ENCODE peak calls at places on chromosome 1, in four cellular contexts. Y is PC-3, G is MM.1S, E is SK-N-SH. J is an unnamed sample. For H3K9me2, the result is how much of the 10 kb centered on the place peaks cover.

GRCh38 chr1:156766288-156767100 is 841 bp upstream of the PRCC start:
- DNase-seq in G (peak), E (peak), Y (peak), J (peak)

GRCh38 chr1:246667773-246668172 is 56.4 kb upstream of the SCCPDH start:
- DNase-seq in Y (no peak), E (no peak), G (no peak), J (no peak)

GRCh38 chr1:154772611-154773515 is 97.2 kb downstream of the KCNN3 start:
- DNase-seq in Y (no peak), G (no peak), E (no peak), J (no peak)

GRCh38 chr1:221161571-221162041 is 282.4 kb downstream of the HLX start:
- DNase-seq in G (no peak), Y (no peak), E (no peak), J (peak)

GRCh38 chr1:165144757-165145397 is 211.6 kb downstream of the LMX1A start:
- DNase-seq in Y (peak), E (peak), G (peak), J (peak)

GRCh38 chr1:214957330-214958137 is 125.0 kb upstream of the KCNK2 start:
- DNase-seq in E (no peak), G (no peak), Y (peak), J (peak)

GRCh38 chr1:225565845-225566244 is 87.1 kb downstream of the ENAH start:
- DNase-seq in G (no peak), E (no peak), Y (no peak), J (peak)

GRCh38 chr1:218164111-218164929 is 120.8 kb upstream of the RRP15 start:
- DNase-seq in G (peak), Y (peak), E (peak), J (peak)

GRCh38 chr1:224169876-224170275 is 13.2 kb upstream of the DEGS1 start:
- DNase-seq in Y (no peak), G (no peak), E (no peak), J (no peak)
- H3K9me2 ChIP-seq in Y (under half), G (under half), E (under half), J (under half)

DNA sequence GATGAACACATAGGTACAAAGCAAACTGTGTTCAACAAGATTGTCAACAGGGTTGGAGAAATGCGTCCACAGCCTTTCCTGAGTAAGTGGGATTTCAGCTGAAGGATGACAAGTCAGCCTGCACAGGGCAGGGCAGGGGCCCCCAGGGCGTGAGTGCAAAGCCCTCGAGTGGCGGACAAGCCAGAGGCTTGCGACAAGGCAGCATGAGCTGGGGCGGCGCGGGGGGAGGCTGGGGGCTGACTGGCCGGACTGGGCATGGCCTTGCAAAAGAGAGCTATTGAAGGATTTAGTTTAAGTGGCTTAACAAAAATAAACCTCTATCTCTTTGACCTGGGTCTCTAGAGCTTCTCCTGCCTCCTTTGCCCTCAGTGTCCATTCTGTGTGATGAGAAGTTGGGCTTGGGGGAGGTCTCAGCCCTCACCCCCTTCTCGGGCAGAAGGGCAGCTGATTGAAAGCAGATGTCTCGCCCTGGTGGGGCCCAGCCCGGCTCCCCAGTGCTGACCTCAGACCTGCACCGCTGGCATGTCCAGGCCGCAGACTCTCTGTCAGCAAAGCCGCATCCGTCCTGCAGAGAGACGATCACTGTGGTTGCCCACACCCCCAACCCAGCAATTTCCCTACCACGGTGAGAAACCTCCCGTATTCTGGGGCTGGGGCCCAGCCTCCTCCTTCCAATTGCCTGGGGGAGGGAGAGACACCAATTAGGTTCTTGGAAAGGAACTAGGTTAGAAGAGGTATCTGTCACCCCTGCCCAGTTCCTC is 24.3 kb upstream of the EPS8L3 start:
- DNase-seq in G (no peak), E (peak), Y (no peak), J (no peak)
- H3K9ac ChIP-seq in G (no peak), E (no peak), Y (no peak), J (no peak)

DNA sequence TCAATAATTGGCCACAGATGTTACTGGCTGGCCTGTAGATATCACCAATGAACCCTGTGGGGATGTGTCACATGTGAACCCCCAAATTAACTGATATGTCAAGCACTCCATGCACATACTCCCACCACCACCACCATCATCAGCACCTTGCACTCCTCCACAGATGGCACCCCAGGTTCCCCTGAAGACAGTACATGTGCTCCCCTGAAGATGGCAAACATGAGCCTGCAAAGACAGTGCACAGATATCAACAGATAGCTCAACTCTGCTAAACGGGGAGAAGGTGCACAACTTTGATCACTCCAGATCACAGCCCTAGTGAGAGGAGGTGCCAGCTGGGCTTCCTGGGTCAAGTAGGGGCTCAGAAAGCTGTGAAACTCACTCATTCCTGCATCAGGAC is 74.4 kb downstream of the CLCA4 start:
- DNase-seq in G (no peak), Y (no peak), E (no peak), J (no peak)
- H3K9me2 ChIP-seq in G (under half), Y (under half), E (under half), J (under half)

DNA sequence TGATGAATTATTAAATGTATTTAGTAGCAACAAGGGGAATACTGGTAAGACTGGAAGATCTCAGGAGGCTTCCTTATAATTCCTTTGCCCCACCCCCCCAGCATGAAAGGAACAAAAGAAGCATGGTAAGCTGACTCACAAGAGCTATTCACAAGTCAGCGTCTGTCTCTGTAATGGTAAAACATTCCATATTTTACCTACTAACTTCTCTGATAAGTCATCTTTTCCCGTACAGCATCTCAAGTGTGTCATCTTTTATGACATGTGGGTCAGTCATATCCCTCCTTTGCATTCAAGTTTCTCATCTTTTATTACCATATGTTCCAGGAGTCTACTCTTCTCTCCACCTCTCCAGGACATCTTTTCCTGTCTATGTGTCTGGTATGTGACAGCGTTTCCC is 241.3 kb downstream of the PLA2G4A start:
- DNase-seq in E (no peak), G (no peak), Y (peak), J (peak)
- H3K9ac ChIP-seq in E (no peak), G (no peak), Y (no peak), J (no peak)

GRCh38 chr1:184492543-184492942 is 105.7 kb downstream of the C1orf21 start:
- DNase-seq in E (no peak), G (peak), Y (no peak), J (no peak)
- H3K9me2 ChIP-seq in E (under half), G (under half), Y (under half), J (under half)

DNA sequence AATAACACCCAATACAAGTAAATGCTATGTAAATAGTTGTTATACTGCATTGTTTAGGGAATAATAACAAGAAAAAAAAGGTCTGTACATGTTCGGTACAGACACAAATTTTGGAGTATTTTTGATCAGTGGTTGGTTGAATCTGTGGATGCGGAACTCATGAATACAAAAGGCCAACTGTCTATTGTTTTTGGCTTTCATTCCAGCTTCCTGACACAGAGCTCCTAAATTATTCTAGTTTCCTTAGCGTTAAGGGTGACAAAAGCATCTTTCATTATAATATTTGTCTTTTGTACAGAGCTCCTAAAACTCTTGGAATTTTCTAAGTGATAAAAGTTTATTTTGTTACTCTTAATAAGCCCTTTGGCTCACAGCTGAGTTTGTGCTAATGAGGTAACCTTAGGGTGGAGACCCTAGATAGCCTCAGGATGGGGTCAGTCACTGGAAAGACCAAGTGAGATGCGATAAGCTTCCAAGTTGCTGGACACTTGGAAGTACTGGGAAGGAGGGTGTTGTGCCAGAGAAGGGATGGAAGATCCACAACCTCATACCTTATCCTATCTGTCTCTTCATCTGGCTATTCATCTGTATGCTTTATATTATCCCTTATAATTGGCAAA is 57.4 kb upstream of the PRRC2C start:
- DNase-seq in E (no peak), G (no peak), Y (no peak), J (no peak)
- H3K9ac ChIP-seq in E (no peak), G (no peak), Y (no peak), J (no peak)

DNA sequence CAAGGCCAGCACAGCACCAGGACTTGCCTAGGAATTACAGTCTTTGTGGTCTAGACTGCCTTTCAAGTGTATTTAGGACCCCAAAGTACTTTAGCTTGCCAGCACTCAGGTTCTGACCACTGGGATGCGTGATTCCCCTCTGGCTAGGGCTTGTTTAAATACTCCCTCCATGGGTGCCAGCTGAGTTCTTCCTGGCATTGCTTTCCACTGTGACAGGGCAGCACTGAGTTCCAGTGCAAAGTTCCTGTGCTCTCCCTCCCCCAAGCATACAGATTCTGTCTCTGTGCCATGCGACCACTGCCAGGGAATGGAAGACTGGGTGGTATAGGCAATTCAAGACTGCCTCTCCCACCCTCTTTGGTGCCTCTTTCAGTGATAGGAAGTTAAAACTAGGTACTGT is 45.9 kb downstream of the NIBAN1 start:
- DNase-seq in Y (no peak), G (no peak), E (no peak), J (no peak)
- H3K9me2 ChIP-seq in Y (under half), G (under half), E (under half), J (under half)

GRCh38 chr1:200905411-200906052 is 10.8 kb downstream of the INAVA start:
- DNase-seq in E (no peak), G (peak), Y (peak), J (peak)

GRCh38 chr1:200903793-200904192 is 9.1 kb downstream of the INAVA start:
- DNase-seq in E (no peak), Y (no peak), G (no peak), J (no peak)

GRCh38 chr1:200901796-200902444 is 7.2 kb downstream of the INAVA start:
- DNase-seq in Y (no peak), G (no peak), E (peak), J (no peak)

GRCh38 chr1:200906491-200906890 is 11.8 kb downstream of the INAVA start:
- DNase-seq in E (no peak), G (no peak), Y (no peak), J (no peak)

GRCh38 chr1:200904772-200905171 is 10.1 kb downstream of the INAVA start:
- DNase-seq in E (no peak), G (no peak), Y (no peak), J (no peak)
- H3K9ac ChIP-seq in E (no peak), G (no peak), Y (no peak), J (no peak)